ENCODE peak calls at places on chromosomes 6 and 20, in ten cellular contexts. N is CD8-positive, alpha-beta T cell; E is lower lobe of right lung; O is ovary; P is lung; Q is heart left ventricle; B is neural progenitor cell; Z is SJSA1; F is H9; I is psoas muscle. M is an unnamed sample. For H3K4me1, the result is how much of the 10 kb centered on the place peaks cover.

GRCh38 chr20:46607191-46607848 is 43.9 kb downstream of the SLC13A3 start:
- DNase-seq in N (no peak), E (no peak), O (no peak), P (no peak), Q (no peak), B (no peak), Z (no peak), F (no peak), I (no peak), M (no peak)

GRCh38 chr6:19812512-19813119 is 24.6 kb upstream of the ID4 start:
- DNase-seq in N (no peak), E (no peak), O (no peak), P (no peak), Q (no peak), B (peak), Z (no peak), F (no peak), I (no peak), M (no peak)

GRCh38 chr20:33753763-33754162 is 22.0 kb downstream of the ZNF341 start:
- DNase-seq in N (no peak), E (no peak), O (no peak), P (no peak), Q (no peak), B (no peak), Z (no peak), F (no peak), I (no peak), M (no peak)

GRCh38 chr20:37297066-37297736 is 7.7 kb downstream of the MANBAL start:
- DNase-seq in N (no peak), E (no peak), O (no peak), P (no peak), Q (no peak), B (no peak), Z (no peak), F (no peak), I (no peak), M (no peak)

GRCh38 chr6:56671651-56672461 is 29.2 kb upstream of the DST start:
- DNase-seq in N (no peak), E (no peak), O (no peak), P (no peak), Q (no peak), B (no peak), Z (no peak), F (no peak), I (peak), M (no peak)

GRCh38 chr6:121826156-121826810 is 390.8 kb downstream of the GJA1 start:
- DNase-seq in N (no peak), E (no peak), O (no peak), P (no peak), Q (no peak), B (no peak), Z (peak), F (no peak), I (no peak), M (no peak)

GRCh38 chr6:48016027-48016755 is 94.8 kb downstream of the PTCHD4 start:
- DNase-seq in N (no peak), E (no peak), O (no peak), P (no peak), Q (no peak), B (peak), Z (no peak), F (no peak), I (no peak), M (no peak)

GRCh38 chr6:20817806-20818320 is 283.6 kb downstream of the CDKAL1 start:
- DNase-seq in N (no peak), E (no peak), O (no peak), P (no peak), Q (no peak), B (no peak), Z (no peak), F (no peak), I (no peak), M (no peak)

GRCh38 chr20:54133434-54134427 is 40.1 kb downstream of the CYP24A1 start:
- DNase-seq in N (no peak), E (no peak), O (no peak), P (no peak), Q (no peak), B (peak), Z (peak), F (no peak), I (no peak), M (no peak)

GRCh38 chr6:92541457-92542060 is 877.8 kb downstream of the EPHA7 start:
- DNase-seq in N (no peak), E (no peak), O (no peak), P (no peak), Q (no peak), B (no peak), Z (no peak), F (no peak), I (no peak), M (no peak)

GRCh38 chr6:11772109-11772830 is 6.3 kb downstream of the ADTRP start:
- DNase-seq in N (no peak), E (no peak), O (no peak), P (no peak), Q (peak), B (no peak), Z (peak), F (no peak), I (no peak), M (no peak)

GRCh38 chr6:4155848-4156466 is 20.6 kb upstream of the ECI2 start:
- DNase-seq in N (peak), E (no peak), O (peak), P (peak), Q (peak), B (peak), Z (peak), F (peak), I (peak), M (peak)

GRCh38 chr6:139054001-139054400 is 25.5 kb downstream of the ABRACL start:
- DNase-seq in N (no peak), E (no peak), O (no peak), P (no peak), Q (no peak), B (no peak), Z (no peak), F (no peak), I (no peak), M (no peak)

GRCh38 chr6:142925575-142926110 is 19.3 kb downstream of the HIVEP2 start:
- DNase-seq in N (no peak), E (no peak), O (no peak), P (no peak), Q (no peak), B (no peak), Z (no peak), F (no peak), I (no peak), M (no peak)

DNA sequence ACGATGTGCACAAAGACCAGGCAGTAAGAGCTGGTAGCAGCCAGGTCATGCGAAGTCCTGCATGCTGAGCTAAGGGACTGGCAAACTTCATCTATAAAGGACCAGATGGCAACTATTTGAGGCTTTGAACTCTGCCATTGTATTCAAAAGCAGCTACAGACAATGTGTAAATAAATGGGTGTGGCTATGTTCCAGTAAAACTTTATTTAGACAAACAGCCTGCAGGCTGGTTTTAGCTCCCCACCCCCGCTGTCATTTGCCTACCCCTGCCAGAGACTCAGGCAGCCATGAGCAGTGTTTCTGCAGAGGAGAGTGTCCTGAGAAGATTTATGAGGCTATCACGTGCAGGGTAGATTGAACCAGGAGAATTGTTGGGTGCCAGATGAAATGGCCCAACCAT is 253.4 kb upstream of the MOCS1 start:
- DNase-seq in N (no peak), E (no peak), O (no peak), P (no peak), Q (no peak), B (no peak), Z (no peak), F (no peak), I (no peak), M (no peak)
- H3K4me1 ChIP-seq in N (under half), E (under half), O (under half), P (under half), Q (under half), B (under half), Z (under half), F (under half), I (under half), M (under half)

GRCh38 chr6:10407674-10408054 is 7.2 kb downstream of the TFAP2A start:
- DNase-seq in N (no peak), E (no peak), O (no peak), P (no peak), Q (no peak), B (no peak), Z (no peak), F (no peak), I (no peak), M (no peak)
- H3K27ac ChIP-seq in N (no peak), E (no peak), O (no peak), P (no peak), Q (no peak), B (no peak), Z (peak), F (no peak), I (no peak), M (no peak)

GRCh38 chr20:35303735-35304431 is 11.7 kb upstream of the FAM83C start:
- DNase-seq in N (peak), E (peak), O (peak), P (peak), Q (peak), B (peak), Z (peak), F (peak), I (peak), M (peak)

GRCh38 chr20:35304956-35305355 is 12.7 kb upstream of the FAM83C start:
- DNase-seq in N (no peak), E (no peak), O (no peak), P (no peak), Q (no peak), B (no peak), Z (no peak), F (no peak), I (no peak), M (no peak)

GRCh38 chr20:35307666-35308653 is 15.7 kb upstream of the FAM83C start:
- DNase-seq in N (no peak), E (no peak), O (no peak), P (no peak), Q (peak), B (no peak), Z (peak), F (no peak), I (peak), M (peak)

GRCh38 chr20:35305682-35306556 is 13.7 kb upstream of the FAM83C start:
- DNase-seq in N (peak), E (no peak), O (no peak), P (no peak), Q (peak), B (no peak), Z (peak), F (no peak), I (peak), M (peak)

DNA sequence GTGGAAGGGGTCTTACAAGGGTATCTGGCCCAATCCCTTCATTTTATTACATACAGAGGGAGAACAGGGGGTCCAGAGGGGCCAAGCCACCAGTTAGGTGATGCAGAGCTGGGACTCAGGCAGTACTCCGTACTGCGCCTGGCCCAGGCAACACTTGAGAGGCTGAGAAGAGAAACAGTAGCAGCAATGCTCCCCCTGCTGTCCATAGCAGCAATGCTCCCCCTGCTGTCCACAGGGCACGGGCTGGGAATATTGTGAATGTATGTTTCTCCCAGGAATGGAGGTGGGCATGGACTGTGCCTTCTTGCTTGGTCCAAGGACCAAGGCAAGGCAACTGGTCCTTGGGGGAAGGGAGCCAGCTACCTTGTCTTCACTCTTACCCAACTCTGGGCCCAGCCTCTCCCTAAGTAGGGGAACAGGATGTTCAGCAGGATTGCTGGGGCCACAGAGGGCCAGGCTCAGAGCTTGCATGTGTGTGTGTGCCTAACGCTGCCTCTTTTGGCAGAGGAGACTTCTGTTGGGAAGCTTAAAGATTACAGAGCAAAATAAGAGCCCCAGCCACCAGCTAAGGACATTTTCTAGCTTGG is 14.8 kb upstream of the FAM83C start:
- DNase-seq in N (no peak), E (no peak), O (no peak), P (peak), Q (no peak), B (peak), Z (peak), F (peak), I (peak), M (no peak)
- H3K4me1 ChIP-seq in N (under half), E (under half), O (under half), P (under half), Q (under half), B (under half), Z (half or more), F (under half), I (under half), M (under half)

DNA sequence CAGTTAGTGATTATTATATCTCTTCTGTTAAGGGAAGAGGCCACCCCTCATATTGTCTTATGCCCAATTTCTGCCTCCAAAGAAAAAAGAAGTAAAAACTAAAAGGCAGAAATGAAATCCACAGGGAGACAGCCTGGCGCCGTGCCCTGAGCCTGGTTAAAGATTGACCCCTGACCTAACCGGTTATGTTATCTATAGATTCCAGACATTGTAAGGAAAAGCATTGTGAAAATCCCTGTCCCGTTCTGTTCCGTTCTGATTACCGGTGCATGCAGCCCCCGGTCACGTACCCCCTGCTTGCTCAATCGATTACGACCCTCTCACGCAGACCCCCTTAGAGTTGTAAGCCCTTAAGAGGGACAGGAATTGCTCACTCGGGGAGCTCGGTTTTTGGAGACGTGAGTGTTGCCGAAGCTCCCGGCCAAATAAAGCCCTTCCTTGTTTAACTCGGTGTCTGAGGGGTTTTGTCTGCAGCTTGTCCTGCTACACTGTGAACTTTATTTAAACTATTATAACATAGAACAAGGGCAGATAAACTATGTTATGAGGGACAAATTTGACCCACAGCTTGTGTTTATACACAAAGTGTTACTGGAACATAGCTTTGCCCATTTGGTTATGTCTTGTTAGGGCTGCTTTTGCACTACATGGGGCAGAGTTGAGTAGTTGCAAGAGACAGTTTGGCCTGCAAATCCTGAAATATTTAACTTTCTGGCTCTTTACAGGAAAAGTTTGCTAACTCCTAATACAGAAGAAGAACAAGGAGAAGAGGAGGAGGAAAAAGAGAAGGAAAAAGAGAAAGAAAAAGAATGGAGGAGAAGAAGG is 49.6 kb downstream of the CD24 start:
- DNase-seq in N (no peak), E (no peak), O (no peak), P (no peak), Q (no peak), B (no peak), Z (peak), F (no peak), I (no peak), M (no peak)
- H3K27ac ChIP-seq in N (no peak), E (no peak), O (no peak), P (no peak), Q (no peak), B (peak), Z (no peak), F (no peak), I (no peak), M (no peak)